ENCODE peak calls at places on chromosome 17, in ten cellular contexts. B, Y, I, S, A, H, O, Q, D and K are unnamed samples. For H3K27me3 and H3K4me1, the result is how much of the 10 kb centered on the place peaks cover.

GRCh38 chr17:38434178-38434665 is 6.0 kb downstream of the ARHGAP23 start:
- DNase-seq in B (no peak), Y (no peak), I (no peak), S (no peak), A (no peak), H (no peak), O (no peak), Q (no peak), D (no peak), K (no peak)

GRCh38 chr17:48590603-48591161 is 641 bp upstream of the HOXB3 start:
- DNase-seq in B (no peak), Y (no peak), I (no peak), S (no peak), A (no peak), H (no peak), O (no peak), Q (no peak), D (no peak), K (no peak)

GRCh38 chr17:51322390-51323029 is 62.2 kb downstream of the UTP18 start:
- DNase-seq in B (no peak), Y (no peak), I (peak), S (no peak), A (no peak), H (no peak), O (no peak), Q (no peak), D (no peak), K (no peak)

GRCh38 chr17:41284043-41284442 is 8.5 kb downstream of the KRTAP9-7 start:
- DNase-seq in B (peak), Y (no peak), I (no peak), S (no peak), A (no peak), H (no peak), O (no peak), Q (no peak), D (no peak), K (no peak)

GRCh38 chr17:81371910-81372760 is 23.1 kb upstream of the BAHCC1 start:
- DNase-seq in B (peak), Y (no peak), I (no peak), S (peak), A (no peak), H (no peak), O (no peak), Q (peak), D (peak), K (no peak)

GRCh38 chr17:14211778-14212177 is 24.9 kb downstream of the CDRT15 start:
- DNase-seq in B (no peak), Y (peak), I (no peak), S (no peak), A (no peak), H (no peak), O (no peak), Q (peak), D (peak), K (peak)

GRCh38 chr17:30905742-30906100 is 317 bp downstream of the TEFM start:
- DNase-seq in B (no peak), Y (peak), I (no peak), S (peak), A (no peak), H (no peak), O (no peak), Q (no peak), D (no peak), K (no peak)

GRCh38 chr17:28343491-28343932 is 8.0 kb downstream of the TNFAIP1 start:
- DNase-seq in B (no peak), Y (no peak), I (no peak), S (no peak), A (no peak), H (no peak), O (no peak), Q (no peak), D (no peak), K (no peak)

GRCh38 chr17:8785547-8786412 is 13.4 kb downstream of the MFSD6L start:
- DNase-seq in B (peak), Y (peak), I (peak), S (peak), A (peak), H (peak), O (peak), Q (peak), D (peak), K (peak)

GRCh38 chr17:34765291-34765690 is 185.9 kb downstream of the TMEM132E start:
- DNase-seq in B (no peak), Y (no peak), I (no peak), S (no peak), A (no peak), H (no peak), O (no peak), Q (no peak), D (no peak), K (no peak)

GRCh38 chr17:73782641-73783381 is 138.6 kb upstream of the SDK2 start:
- DNase-seq in B (no peak), Y (no peak), I (no peak), S (no peak), A (no peak), H (no peak), O (no peak), Q (no peak), D (no peak), K (no peak)

GRCh38 chr17:18319604-18320256 is 4.6 kb downstream of the SMCR8 start:
- DNase-seq in B (peak), Y (no peak), I (no peak), S (peak), A (no peak), H (no peak), O (no peak), Q (peak), D (no peak), K (no peak)

GRCh38 chr17:10285896-10286295 is 86.9 kb downstream of the MYH13 start:
- DNase-seq in B (no peak), Y (no peak), I (no peak), S (no peak), A (no peak), H (no peak), O (no peak), Q (no peak), D (no peak), K (no peak)

GRCh38 chr17:32487460-32488176 is 825 bp downstream of the CDK5R1 start:
- DNase-seq in B (peak), Y (no peak), I (peak), S (peak), A (peak), H (no peak), O (no peak), Q (peak), D (no peak), K (peak)

GRCh38 chr17:81053043-81053970 is 18.4 kb downstream of the BAIAP2 start:
- DNase-seq in B (peak), Y (no peak), I (no peak), S (no peak), A (no peak), H (no peak), O (no peak), Q (no peak), D (no peak), K (no peak)

GRCh38 chr17:40099627-40100418 is 566 bp downstream of the NR1D1 start:
- DNase-seq in B (no peak), Y (no peak), I (no peak), S (peak), A (no peak), H (peak), O (no peak), Q (peak), D (peak), K (no peak)

GRCh38 chr17:51036084-51036483 is 84.6 kb downstream of the SPAG9 start:
- DNase-seq in B (no peak), Y (no peak), I (no peak), S (no peak), A (no peak), H (no peak), O (no peak), Q (no peak), D (no peak), K (no peak)

GRCh38 chr17:69485901-69486643 is 71.6 kb downstream of the MAP2K6 start:
- DNase-seq in B (peak), Y (no peak), I (no peak), S (peak), A (no peak), H (no peak), O (no peak), Q (no peak), D (no peak), K (no peak)

GRCh38 chr17:63600569-63601438 is at the start of gene TACO1:
- DNase-seq in B (peak), Y (peak), I (peak), S (peak), A (peak), H (peak), O (peak), Q (peak), D (peak), K (peak)

GRCh38 chr17:81221371-81221841 is 1.4 kb downstream of the CEP131 start:
- DNase-seq in B (no peak), Y (no peak), I (peak), S (no peak), A (no peak), H (no peak), O (no peak), Q (no peak), D (peak), K (no peak)

GRCh38 chr17:58394534-58395223 is 22.7 kb downstream of the RNF43 start:
- DNase-seq in B (no peak), Y (no peak), I (no peak), S (no peak), A (no peak), H (no peak), O (no peak), Q (no peak), D (no peak), K (no peak)

GRCh38 chr17:58398574-58399266 is 18.6 kb downstream of the RNF43 start:
- DNase-seq in B (no peak), Y (no peak), I (no peak), S (no peak), A (no peak), H (no peak), O (no peak), Q (no peak), D (no peak), K (no peak)

GRCh38 chr17:58399974-58400373 is 17.4 kb downstream of the RNF43 start:
- DNase-seq in B (no peak), Y (no peak), I (no peak), S (no peak), A (no peak), H (no peak), O (no peak), Q (no peak), D (no peak), K (no peak)

GRCh38 chr17:58400826-58401225 is 16.5 kb downstream of the RNF43 start:
- DNase-seq in B (no peak), Y (no peak), I (no peak), S (no peak), A (no peak), H (no peak), O (no peak), Q (no peak), D (no peak), K (no peak)

DNA sequence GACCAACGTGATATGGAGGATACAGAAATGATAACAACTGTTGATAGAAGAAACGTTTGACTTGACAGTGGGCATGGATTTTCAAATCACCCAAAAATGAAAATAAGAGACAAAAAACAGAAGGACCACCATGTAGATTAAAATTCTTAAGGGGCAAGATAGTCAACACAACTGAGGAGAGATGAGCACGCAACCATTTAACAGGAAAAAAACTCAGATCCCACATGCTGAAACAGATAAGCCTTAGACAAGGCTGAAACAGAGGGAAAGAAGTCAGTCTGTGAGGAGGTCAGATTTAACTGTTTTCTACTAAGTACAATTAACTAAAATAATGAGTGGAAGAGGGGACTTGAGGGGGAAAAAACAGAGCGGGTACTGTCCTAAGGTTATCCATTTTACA is 21.2 kb downstream of the RNF43 start:
- DNase-seq in B (no peak), Y (no peak), I (no peak), S (no peak), A (no peak), H (no peak), O (no peak), Q (no peak), D (no peak), K (no peak)
- H3K27me3 ChIP-seq in B (under half), Y (under half), I (under half), S (under half), A (under half), H (under half), O (under half), Q (under half), D (under half), K (under half)

DNA sequence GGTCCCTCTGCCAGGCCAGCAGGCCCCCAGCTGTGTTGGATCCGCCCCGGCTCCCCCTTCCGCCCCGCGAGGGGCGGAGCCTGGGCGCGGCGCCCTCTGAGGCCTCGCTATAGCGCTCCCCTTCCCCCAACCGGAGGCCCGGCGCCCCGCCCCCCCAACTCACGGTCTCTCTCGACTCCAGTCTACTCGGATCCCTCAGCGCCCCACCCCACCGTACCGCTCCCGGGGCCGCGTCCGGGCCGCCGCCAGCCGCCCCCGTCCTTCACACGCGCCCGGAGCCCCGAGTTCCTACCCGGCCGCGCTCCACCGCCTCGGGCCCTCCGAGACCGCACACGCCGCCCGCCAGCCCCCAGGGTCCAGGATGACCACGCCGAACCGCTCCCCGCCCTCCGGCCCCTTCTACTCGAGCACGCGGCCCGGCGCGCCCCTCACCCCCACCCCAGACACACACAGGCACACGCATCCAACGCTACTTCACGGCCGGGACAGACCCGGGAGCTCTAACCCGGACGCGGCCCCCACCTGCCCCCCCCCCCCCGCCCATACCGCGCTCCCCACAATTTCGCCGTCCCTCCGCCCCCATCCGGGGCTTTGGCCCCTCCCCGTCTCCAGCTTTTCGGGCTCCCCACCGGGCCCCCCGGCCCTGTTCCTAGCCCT is 1.4 kb downstream of the PHF23 start:
- DNase-seq in B (no peak), Y (peak), I (peak), S (peak), A (peak), H (peak), O (peak), Q (peak), D (peak), K (peak)
- H3K4me1 ChIP-seq in B (under half), Y (under half), I (under half), S (half or more), A (under half), H (under half), O (under half), Q (half or more), D (under half), K (under half)

GRCh38 chr17:46817901-46818209 is 637 bp downstream of the WNT3 start:
- DNase-seq in B (no peak), Y (no peak), I (no peak), S (no peak), A (no peak), H (no peak), O (no peak), Q (no peak), D (no peak), K (no peak)
- H3K27me3 ChIP-seq in B (half or more), Y (half or more), I (under half), S (half or more), A (under half), H (under half), O (under half), Q (half or more), D (half or more), K (under half)

GRCh38 chr17:4519361-4519788 is 20.7 kb downstream of the SPNS2 start:
- DNase-seq in B (no peak), Y (no peak), I (no peak), S (no peak), A (peak), H (no peak), O (peak), Q (peak), D (peak), K (peak)
- H3K4me1 ChIP-seq in B (under half), Y (under half), I (under half), S (under half), A (under half), H (under half), O (under half), Q (half or more), D (under half), K (under half)

GRCh38 chr17:56678249-56679144 is 85.0 kb downstream of the NOG start:
- DNase-seq in B (no peak), Y (no peak), I (peak), S (peak), A (no peak), H (no peak), O (no peak), Q (no peak), D (no peak), K (no peak)
- H3K27me3 ChIP-seq in B (under half), Y (under half), I (under half), S (half or more), A (under half), H (under half), O (under half), Q (half or more), D (under half), K (under half)

GRCh38 chr17:59106463-59107305 is at the start of gene TRIM37:
- DNase-seq in B (peak), Y (peak), I (peak), S (peak), A (peak), H (peak), O (peak), Q (peak), D (peak), K (peak)

GRCh38 chr17:59108400-59109102 is 1.9 kb upstream of the TRIM37 start:
- DNase-seq in B (no peak), Y (no peak), I (no peak), S (no peak), A (no peak), H (no peak), O (no peak), Q (no peak), D (no peak), K (no peak)

GRCh38 chr17:59101178-59101577 is 5.5 kb downstream of the TRIM37 start:
- DNase-seq in B (no peak), Y (no peak), I (no peak), S (no peak), A (no peak), H (no peak), O (no peak), Q (no peak), D (no peak), K (no peak)

GRCh38 chr17:59107306-59107670 is 608 bp upstream of the TRIM37 start:
- DNase-seq in B (no peak), Y (no peak), I (no peak), S (no peak), A (no peak), H (no peak), O (no peak), Q (no peak), D (no peak), K (no peak)

GRCh38 chr17:59105852-59106462 is 723 bp downstream of the TRIM37 start:
- DNase-seq in B (peak), Y (peak), I (no peak), S (peak), A (peak), H (peak), O (peak), Q (peak), D (peak), K (peak)
- H3K4me1 ChIP-seq in B (under half), Y (under half), I (under half), S (under half), A (under half), H (under half), O (under half), Q (under half), D (under half), K (under half)

DNA sequence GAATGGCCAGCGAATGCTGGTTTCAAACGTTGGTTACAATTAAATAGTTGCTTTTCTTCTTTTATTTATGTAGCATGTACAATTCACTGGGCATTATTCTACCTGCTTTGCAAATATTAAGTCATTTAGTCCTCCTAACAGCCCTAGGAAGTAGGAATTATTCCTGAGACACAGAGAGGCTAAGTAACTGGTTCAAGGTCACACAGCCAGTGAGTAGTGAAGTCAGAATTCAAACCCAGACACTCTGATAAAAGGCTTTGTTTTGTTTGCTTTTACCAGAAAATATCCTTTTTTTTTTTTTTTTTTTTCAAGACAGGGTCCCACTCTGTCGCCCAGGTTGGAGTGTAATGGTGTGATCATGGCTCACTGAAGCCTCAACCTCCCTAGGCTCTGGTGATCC is 2.2 kb downstream of the CRHR1 start:
- DNase-seq in B (no peak), Y (no peak), I (no peak), S (no peak), A (no peak), H (no peak), O (no peak), Q (no peak), D (no peak), K (no peak)
- H3K27me3 ChIP-seq in B (half or more), Y (under half), I (half or more), S (half or more), A (under half), H (under half), O (under half), Q (half or more), D (under half), K (under half)

DNA sequence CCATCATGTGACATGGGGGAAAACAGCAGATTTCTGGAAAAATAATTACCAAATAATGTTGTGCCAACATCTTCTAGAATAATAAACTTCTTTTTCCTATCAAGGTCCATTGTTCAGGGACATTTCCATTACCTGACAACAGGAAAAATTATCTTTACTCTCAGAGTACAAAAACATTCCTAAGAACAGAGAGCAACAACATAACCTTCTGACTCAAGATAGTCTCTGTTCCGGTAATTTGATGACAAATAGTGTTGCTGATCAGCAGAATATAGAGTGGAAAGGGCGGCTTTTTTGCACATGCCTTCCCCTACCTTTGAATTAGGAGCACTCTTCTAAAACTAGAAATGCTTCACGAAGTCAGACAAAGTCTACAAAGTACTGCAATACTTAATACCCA is 20.1 kb downstream of the CYTH1 start:
- DNase-seq in B (peak), Y (no peak), I (no peak), S (no peak), A (no peak), H (no peak), O (no peak), Q (no peak), D (no peak), K (no peak)
- H3K4me1 ChIP-seq in B (under half), Y (half or more), I (under half), S (under half), A (under half), H (under half), O (under half), Q (half or more), D (half or more), K (under half)